ENCODE peak calls at places on chromosomes 3 and 15, in seven cellular contexts. L is fibroblast of lung; W is NCI-H460; C is stimulated activated CD4-positive, alpha-beta T cell treated with anti-CD3 and anti-CD28 coated beads, Interleukin-1b, Interleukin-23, amount 100 ng/mL, for 48 hours; Q is GM12864; N is esophagus muscularis mucosa; D is upper lobe of right lung. R is an unnamed sample.

GRCh38 chr3:25648107-25648535 is 16.6 kb downstream of the TOP2B start:
- DNase-seq in C (peak; percentile 76), D (no peak), Q (peak; percentile 73), N (no peak), W (peak; percentile 61), L (peak; percentile 86), R (peak; percentile 84)

GRCh38 chr15:56798639-56799038 is 65.3 kb upstream of the ZNF280D start:
- DNase-seq in Q (peak; percentile 46), D (no peak), C (peak; percentile 48), N (no peak), W (no peak), L (no peak), R (no peak)

GRCh38 chr3:111684640-111685039 is 89.5 kb upstream of the ZBED2 start:
- DNase-seq in W (no peak), N (no peak), C (no peak), L (no peak), D (no peak), Q (no peak), R (no peak)

GRCh38 chr3:183490653-183491052 is 62.2 kb upstream of the MCF2L2 start:
- DNase-seq in C (no peak), N (peak; percentile 7), D (no peak), L (no peak), W (no peak), Q (no peak), R (peak; percentile 22)

GRCh38 chr15:64460737-64461576 is 579 bp downstream of the ZNF609 start:
- DNase-seq in D (no peak), N (no peak), L (peak; percentile 85), Q (no peak), W (peak; percentile 32), C (peak; percentile 31), R (peak; percentile 83)

GRCh38 chr3:160675566-160676124 is 1.3 kb upstream of the ARL14 start:
- DNase-seq in C (no peak), W (no peak), Q (no peak), N (no peak), D (no peak), L (no peak), R (no peak)

GRCh38 chr15:90099868-90100854 is 2.1 kb downstream of the IDH2 start:
- DNase-seq in L (no peak), N (no peak), W (no peak), D (no peak), Q (no peak), C (no peak), R (peak; percentile 39)

GRCh38 chr3:31777092-31777491 is 204.0 kb downstream of the OSBPL10 start:
- DNase-seq in Q (no peak), W (no peak), C (no peak), N (no peak), D (no peak), L (no peak), R (peak; percentile 47)

GRCh38 chr3:70076394-70076793 is 76.9 kb downstream of the SAMMSON start:
- DNase-seq in N (no peak), D (no peak), L (no peak), W (no peak), Q (no peak), C (no peak), R (no peak)

GRCh38 chr3:128320551-128321340 is 145.9 kb downstream of the DNAJB8 start:
- DNase-seq in W (no peak), C (no peak), N (no peak), Q (no peak), L (no peak), D (no peak), R (no peak)